ENCODE peak calls at places on chromosomes 12 and 14, in nine cellular contexts. V is nephron progenitor cell, K is body of pancreas, R is heart left ventricle, C is uterus, H is suprapubic skin, F is B cell, L is PC-3, B is RWPE1. E is an unnamed sample.

GRCh38 chr14:60773558-60773957 is 39.0 kb downstream of the MNAT1 start:
- DNase-seq in V (no peak), K (no peak), R (no peak), C (no peak), H (no peak), F (no peak), L (no peak), B (no peak), E (no peak)

GRCh38 chr12:110367209-110367864 is 36.2 kb downstream of the ANAPC7 start:
- DNase-seq in V (no peak), K (no peak), R (no peak), C (no peak), H (no peak), F (no peak), L (no peak), B (no peak), E (no peak)

GRCh38 chr12:92041742-92042141 is 103.9 kb downstream of the BTG1 start:
- DNase-seq in V (no peak), K (no peak), R (no peak), C (no peak), H (no peak), F (no peak), L (peak; percentile 79), B (peak; percentile 34), E (no peak)

GRCh38 chr12:4244868-4245267 is 28.7 kb upstream of the CCND2 start:
- DNase-seq in V (no peak), K (no peak), R (no peak), C (no peak), H (no peak), F (no peak), L (no peak), B (no peak), E (no peak)

GRCh38 chr14:88421286-88421685 is 35.8 kb downstream of the SPATA7 start:
- DNase-seq in V (no peak), K (no peak), R (no peak), C (no peak), H (no peak), F (no peak), L (no peak), B (no peak), E (no peak)

GRCh38 chr14:105034314-105035039 is 13.6 kb upstream of the CDCA4 start:
- DNase-seq in V (no peak), K (no peak), R (no peak), C (no peak), H (no peak), F (no peak), L (no peak), B (no peak), E (no peak)

GRCh38 chr14:72128629-72129028 is 196.4 kb downstream of the RGS6 start:
- DNase-seq in V (no peak), K (no peak), R (no peak), C (no peak), H (no peak), F (no peak), L (peak; percentile 13), B (no peak), E (no peak)

GRCh38 chr12:6363330-6364036 is 11.9 kb downstream of the SCNN1A start:
- DNase-seq in V (peak; percentile 63), K (peak; percentile 85), R (peak; percentile 77), C (peak; percentile 79), H (peak; percentile 82), F (peak; percentile 74), L (peak; percentile 84), B (peak; percentile 77), E (peak; percentile 80)

GRCh38 chr12:639566-639965 is 23.7 kb downstream of the NINJ2 start:
- DNase-seq in V (no peak), K (no peak), R (no peak), C (no peak), H (peak; percentile 35), F (no peak), L (no peak), B (no peak), E (peak; percentile 57)

GRCh38 chr12:31896514-31897039 is 62.6 kb upstream of the RESF1 start:
- DNase-seq in V (no peak), K (peak; percentile 12), R (peak; percentile 40), C (peak; percentile 32), H (no peak), F (peak; percentile 91), L (no peak), B (no peak), E (peak; percentile 87)

GRCh38 chr12:72110814-72111615 is 161.2 kb upstream of the TRHDE start:
- DNase-seq in V (no peak), K (no peak), R (no peak), C (no peak), H (no peak), F (no peak), L (no peak), B (no peak), E (no peak)

GRCh38 chr14:32560213-32560857 is 231.2 kb downstream of the AKAP6 start:
- DNase-seq in V (peak; percentile 59), K (peak; percentile 55), R (peak; percentile 42), C (peak; percentile 33), H (no peak), F (peak; percentile 25), L (peak; percentile 84), B (peak; percentile 71), E (peak; percentile 41)

GRCh38 chr12:105641742-105642141 is 311.3 kb downstream of the C12orf75 start:
- DNase-seq in V (no peak), K (no peak), R (peak; percentile 31), C (no peak), H (no peak), F (no peak), L (no peak), B (no peak), E (no peak)

GRCh38 chr12:49049566-49050224 is 10.9 kb downstream of the KMT2D start:
- DNase-seq in V (no peak), K (no peak), R (no peak), C (no peak), H (no peak), F (no peak), L (peak; percentile 51), B (peak; percentile 70), E (no peak)

GRCh38 chr14:76701981-76702380 is 59.3 kb upstream of the VASH1 start:
- DNase-seq in V (no peak), K (no peak), R (peak; percentile 44), C (no peak), H (no peak), F (no peak), L (no peak), B (no peak), E (no peak)

GRCh38 chr12:102484732-102485069 is 4.3 kb upstream of the IGF1 start:
- DNase-seq in V (no peak), K (no peak), R (no peak), C (no peak), H (no peak), F (no peak), L (no peak), B (no peak), E (no peak)
- TF ChIP-seq CTCF in V (no peak), K (no peak), R (no peak), C (no peak), H (no peak), F (peak; percentile 71), L (no peak), B (peak; percentile 72), E (no peak)

DNA sequence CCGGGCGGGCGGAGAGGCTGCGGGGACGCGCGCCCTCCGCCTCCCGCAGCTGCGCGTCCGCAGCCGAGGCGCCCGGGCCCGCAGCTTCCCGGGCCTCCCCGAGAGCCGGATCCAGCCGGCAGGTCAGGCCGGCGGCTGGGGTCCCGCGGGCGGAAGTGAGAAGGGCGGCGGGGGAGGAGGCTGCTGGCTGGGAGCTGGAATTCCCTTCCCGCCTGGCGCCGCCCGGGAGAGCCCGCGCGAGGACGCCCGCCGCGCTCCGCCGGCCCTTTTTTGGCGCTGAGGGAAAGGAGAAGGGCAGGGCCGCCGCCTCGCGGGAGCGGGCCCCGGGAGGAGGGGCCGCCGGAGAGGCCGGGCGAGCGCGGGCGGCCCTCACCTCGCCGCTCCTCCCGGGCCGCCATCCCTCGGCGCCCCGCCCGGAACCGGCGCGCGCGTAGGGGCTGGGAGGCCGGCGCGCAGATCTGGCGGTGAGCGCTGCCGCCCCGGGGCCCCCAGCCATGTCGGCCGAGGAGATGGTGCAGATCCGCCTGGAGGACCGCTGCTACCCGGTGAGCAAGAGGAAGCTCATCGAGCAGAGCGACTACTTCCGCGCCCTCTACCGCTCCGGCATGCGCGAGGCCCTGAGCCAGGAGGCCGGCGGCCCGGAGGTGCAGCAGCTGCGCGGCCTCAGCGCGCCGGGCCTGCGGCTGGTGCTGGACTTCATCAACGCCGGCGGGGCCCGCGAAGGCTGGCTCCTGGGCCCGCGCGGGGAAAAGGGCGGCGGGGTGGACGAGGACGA is at the start of the genes KLHL42 and MANSC4:
- DNase-seq in V (peak; percentile 84), K (peak; percentile 76), R (peak; percentile 81), C (peak; percentile 70), H (peak; percentile 76), F (peak; percentile 79), L (peak; percentile 72), B (peak; percentile 45), E (peak; percentile 85)
- TF ChIP-seq CTCF in V (no peak), K (no peak), R (peak; percentile 21), C (no peak), H (no peak), F (no peak), L (no peak), B (no peak), E (no peak)

GRCh38 chr12:121796855-121797751 is 3.6 kb upstream of the RHOF start:
- DNase-seq in V (peak; percentile 88), K (peak; percentile 99), R (peak; percentile 95), C (peak; percentile 91), H (peak; percentile 93), F (no peak), L (peak; percentile 97), B (no peak), E (no peak)
- TF ChIP-seq CTCF in V (no peak), K (peak; percentile 71), R (peak; percentile 68), C (peak; percentile 47), H (no peak), F (no peak), L (peak; percentile 32), B (peak; percentile 25), E (no peak)

DNA sequence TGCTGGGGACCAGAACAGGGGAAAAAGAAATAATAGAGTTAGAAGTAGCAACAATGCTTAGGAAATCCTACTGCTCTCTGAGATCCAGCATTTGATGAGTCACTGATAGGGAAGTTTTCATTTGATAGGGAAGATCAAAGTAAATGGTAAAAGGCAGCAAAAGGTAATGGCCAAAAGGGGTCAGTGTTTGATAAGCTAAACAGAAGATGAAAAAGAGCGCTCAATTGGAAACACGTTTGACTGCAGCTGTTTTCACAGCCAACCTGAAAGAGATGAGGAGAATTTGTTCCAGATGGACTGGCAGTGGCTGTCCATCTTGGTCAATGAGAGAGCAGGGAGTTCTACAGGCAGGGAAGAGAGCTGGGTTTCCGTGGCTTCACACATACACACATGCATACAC is 264.2 kb downstream of the TMEM132C start:
- DNase-seq in V (no peak), K (no peak), R (no peak), C (no peak), H (no peak), F (no peak), L (no peak), B (no peak), E (no peak)
- TF ChIP-seq CTCF in V (peak; percentile 36), K (no peak), R (no peak), C (no peak), H (no peak), F (no peak), L (peak; percentile 10), B (no peak), E (peak; percentile 17)

DNA sequence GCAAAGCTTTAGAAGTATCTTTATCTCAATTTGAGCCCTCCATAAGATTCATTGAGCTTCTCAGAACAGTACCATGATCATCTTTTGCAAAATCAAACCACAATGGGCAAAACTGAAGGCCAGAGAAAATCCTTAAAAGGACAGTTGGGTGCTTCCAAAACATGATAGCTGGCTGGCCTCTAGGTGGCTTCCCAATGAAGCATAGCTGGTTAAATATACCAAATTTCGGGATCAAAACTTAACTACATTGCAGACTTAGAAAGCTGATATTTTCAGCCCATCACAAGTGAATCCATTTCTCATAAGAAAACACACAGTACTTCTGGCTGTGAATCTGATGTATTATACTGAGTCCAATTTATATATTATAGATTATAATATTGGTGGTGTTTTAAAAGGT is 15.3 kb upstream of the PIK3C2G start:
- DNase-seq in V (no peak), K (no peak), R (no peak), C (no peak), H (no peak), F (no peak), L (peak; percentile 33), B (no peak), E (no peak)
- TF ChIP-seq CTCF in V (no peak), K (no peak), R (no peak), C (no peak), H (no peak), F (no peak), L (peak; percentile 57), B (no peak), E (no peak)

E was measured in GM10248.